ENCODE peak calls at places on chromosome 22, in four cellular contexts. H is mesenchymal stem cell, V is H9, S is H1. U is an unnamed sample.

GRCh38 chr22:39454385-39454871 is 2.4 kb upstream of the MGAT3 start:
- DNase-seq in H (no peak), V (peak; percentile 70), S (no peak), U (no peak)

GRCh38 chr22:39089928-39090327 is 7.1 kb upstream of the APOBEC3H start:
- DNase-seq in H (no peak), V (no peak), S (no peak), U (no peak)

GRCh38 chr22:33931406-33931805 is 11.1 kb upstream of the LARGE1 start:
- DNase-seq in H (no peak), V (no peak), S (no peak), U (no peak)

GRCh38 chr22:21443735-21444421 is 23.3 kb upstream of the TMEM191C start:
- DNase-seq in H (no peak), V (peak; percentile 26), S (peak; percentile 49), U (no peak)

GRCh38 chr22:40552070-40552469 is 84.4 kb downstream of the MRTFA start:
- DNase-seq in H (no peak), V (no peak), S (no peak), U (no peak)

GRCh38 chr22:50153756-50154140 is 16.8 kb upstream of the PANX2 start:
- DNase-seq in H (no peak), V (no peak), S (no peak), U (no peak)

GRCh38 chr22:49838771-49839717 is 11.4 kb upstream of the BRD1 start:
- DNase-seq in H (no peak), V (peak; percentile 76), S (peak; percentile 74), U (no peak)

GRCh38 chr22:21591695-21592094 is 24.2 kb downstream of the UBE2L3 start:
- DNase-seq in H (no peak), V (no peak), S (no peak), U (no peak)

GRCh38 chr22:50705219-50705691 is 32.6 kb downstream of the SHANK3 start:
- DNase-seq in H (peak; percentile 85), V (peak; percentile 91), S (peak; percentile 87), U (peak; percentile 93)

GRCh38 chr22:20238567-20239062 is 29.5 kb downstream of the RTN4R start:
- DNase-seq in H (peak; percentile 9), V (peak; percentile 92), S (peak; percentile 87), U (peak; percentile 38)

GRCh38 chr22:20576445-20576816 is 69.0 kb downstream of the MED15 start:
- DNase-seq in H (no peak), V (no peak), S (no peak), U (no peak)

GRCh38 chr22:32985899-32986772 is 72.0 kb downstream of the SYN3 start:
- DNase-seq in H (peak; percentile 82), V (peak; percentile 85), S (peak; percentile 86), U (peak; percentile 83)

GRCh38 chr22:19885841-19886592 is 31.3 kb upstream of the GNB1L start:
- DNase-seq in H (no peak), V (no peak), S (no peak), U (no peak)

GRCh38 chr22:50498322-50498861 is 9.1 kb downstream of the LMF2 start:
- DNase-seq in H (peak; percentile 56), V (peak; percentile 82), S (peak; percentile 87), U (peak; percentile 59)

GRCh38 chr22:32754413-32755041 is 47.0 kb upstream of the TIMP3 start:
- DNase-seq in H (peak; percentile 84), V (no peak), S (no peak), U (no peak)

GRCh38 chr22:38652858-38653257 is 3.3 kb downstream of the FAM227A start:
- DNase-seq in H (no peak), V (no peak), S (no peak), U (no peak)

GRCh38 chr22:49586873-49587272 is 240.8 kb downstream of the BRD1 start:
- DNase-seq in H (no peak), V (no peak), S (peak; percentile 72), U (no peak)

GRCh38 chr22:38180841-38181452 is 683 bp downstream of the PLA2G6 start:
- DNase-seq in H (no peak), V (no peak), S (no peak), U (no peak)

GRCh38 chr22:21028277-21029251 is 3.8 kb downstream of the SLC7A4 start:
- DNase-seq in H (no peak), V (peak; percentile 26), S (no peak), U (no peak)

GRCh38 chr22:36369004-36369921 is 18.5 kb downstream of the MYH9 start:
- DNase-seq in H (peak; percentile 56), V (no peak), S (no peak), U (no peak)

GRCh38 chr22:37588540-37589215 is 8.8 kb upstream of the LGALS2 start:
- DNase-seq in H (no peak), V (no peak), S (no peak), U (no peak)

GRCh38 chr22:18077639-18078328 is at the start of gene PEX26:
- DNase-seq in H (peak; percentile 96), V (peak; percentile 95), S (peak; percentile 86), U (peak; percentile 88)

GRCh38 chr22:37432708-37433054 is 5.4 kb upstream of the ELFN2 start:
- DNase-seq in H (no peak), V (no peak), S (no peak), U (no peak)

GRCh38 chr22:39743955-39744752 is 149.4 kb downstream of the ENTHD1 start:
- DNase-seq in H (no peak), V (no peak), S (no peak), U (no peak)

GRCh38 chr22:22519591-22519990 is 479 bp downstream of the ZNF280A start:
- DNase-seq in H (no peak), V (no peak), S (no peak), U (no peak)

GRCh38 chr22:47381240-47381639 is 618.8 kb downstream of the TBC1D22A start:
- DNase-seq in H (no peak), V (no peak), S (no peak), U (no peak)

GRCh38 chr22:35555351-35555915 is 14.8 kb downstream of the RASD2 start:
- DNase-seq in H (no peak), V (no peak), S (no peak), U (no peak)

GRCh38 chr22:17780116-17780740 is 6.0 kb upstream of the BID start:
- DNase-seq in H (no peak), V (no peak), S (no peak), U (no peak)

GRCh38 chr22:19863571-19863970 is 8.9 kb upstream of the GNB1L start:
- DNase-seq in H (no peak), V (no peak), S (no peak), U (no peak)

GRCh38 chr22:44848791-44849410 is 96.5 kb downstream of the ARHGAP8 start:
- DNase-seq in H (no peak), V (no peak), S (no peak), U (no peak)

GRCh38 chr22:44848296-44848741 is 95.9 kb downstream of the ARHGAP8 start:
- DNase-seq in H (no peak), V (no peak), S (no peak), U (no peak)

GRCh38 chr22:44847380-44847779 is 95.0 kb downstream of the ARHGAP8 start:
- DNase-seq in H (no peak), V (no peak), S (no peak), U (no peak)

GRCh38 chr22:44846726-44847275 is 94.4 kb downstream of the ARHGAP8 start:
- DNase-seq in H (no peak), V (no peak), S (no peak), U (no peak)

GRCh38 chr22:44847892-44848291 is 95.5 kb downstream of the ARHGAP8 start:
- DNase-seq in H (no peak), V (no peak), S (no peak), U (no peak)
- H2AK5ac ChIP-seq in H (no peak overlapping the region), V (no peak overlapping the region), S (no peak overlapping the region), U (peak overlapping the region; percentile 50)

GRCh38 chr22:26589367-26589844 is 526 bp downstream of the TPST2 start:
- DNase-seq in H (peak; percentile 37), V (no peak), S (peak; percentile 61), U (peak; percentile 17)

GRCh38 chr22:26588749-26589366 is 1.1 kb downstream of the TPST2 start:
- DNase-seq in H (no peak), V (no peak), S (no peak), U (no peak)

GRCh38 chr22:26586556-26587325 is 3.2 kb downstream of the TPST2 start:
- DNase-seq in H (no peak), V (no peak), S (no peak), U (no peak)

GRCh38 chr22:26589845-26590524 is at the start of gene TPST2:
- DNase-seq in H (peak; percentile 74), V (peak; percentile 81), S (peak; percentile 85), U (peak; percentile 80)

GRCh38 chr22:26587991-26588613 is 1.8 kb downstream of the TPST2 start:
- DNase-seq in H (no peak), V (no peak), S (no peak), U (no peak)
- H2BK5ac ChIP-seq in H (no peak overlapping the region), V (no peak overlapping the region), S (no peak overlapping the region), U (no peak overlapping the region)

GRCh38 chr22:45638197-45638596 is 33.4 kb upstream of the ATXN10 start:
- DNase-seq in H (no peak), V (no peak), S (no peak), U (no peak)

GRCh38 chr22:45639747-45640102 is 31.9 kb upstream of the ATXN10 start:
- DNase-seq in H (no peak), V (no peak), S (no peak), U (no peak)

GRCh38 chr22:45640941-45641621 is 30.6 kb upstream of the ATXN10 start:
- DNase-seq in H (no peak), V (no peak), S (no peak), U (no peak)

GRCh38 chr22:45638834-45639746 is 32.5 kb upstream of the ATXN10 start:
- DNase-seq in H (peak; percentile 67), V (no peak), S (no peak), U (no peak)

GRCh38 chr22:45640291-45640940 is 31.2 kb upstream of the ATXN10 start:
- DNase-seq in H (no peak), V (no peak), S (no peak), U (no peak)
- H2AK5ac ChIP-seq in H (no peak overlapping the region), V (no peak overlapping the region), S (no peak overlapping the region), U (no peak overlapping the region)

GRCh38 chr22:42918500-42918899 is 61.4 kb upstream of the ARFGAP3 start:
- DNase-seq in H (no peak), V (no peak), S (no peak), U (no peak)

GRCh38 chr22:42919199-42919598 is 62.1 kb upstream of the ARFGAP3 start:
- DNase-seq in H (peak; percentile 65), V (no peak), S (no peak), U (no peak)

GRCh38 chr22:42922374-42923177 is 65.5 kb upstream of the ARFGAP3 start:
- DNase-seq in H (no peak), V (no peak), S (no peak), U (no peak)

GRCh38 chr22:42921301-42921700 is 64.2 kb upstream of the ARFGAP3 start:
- DNase-seq in H (no peak), V (no peak), S (no peak), U (no peak)

DNA sequence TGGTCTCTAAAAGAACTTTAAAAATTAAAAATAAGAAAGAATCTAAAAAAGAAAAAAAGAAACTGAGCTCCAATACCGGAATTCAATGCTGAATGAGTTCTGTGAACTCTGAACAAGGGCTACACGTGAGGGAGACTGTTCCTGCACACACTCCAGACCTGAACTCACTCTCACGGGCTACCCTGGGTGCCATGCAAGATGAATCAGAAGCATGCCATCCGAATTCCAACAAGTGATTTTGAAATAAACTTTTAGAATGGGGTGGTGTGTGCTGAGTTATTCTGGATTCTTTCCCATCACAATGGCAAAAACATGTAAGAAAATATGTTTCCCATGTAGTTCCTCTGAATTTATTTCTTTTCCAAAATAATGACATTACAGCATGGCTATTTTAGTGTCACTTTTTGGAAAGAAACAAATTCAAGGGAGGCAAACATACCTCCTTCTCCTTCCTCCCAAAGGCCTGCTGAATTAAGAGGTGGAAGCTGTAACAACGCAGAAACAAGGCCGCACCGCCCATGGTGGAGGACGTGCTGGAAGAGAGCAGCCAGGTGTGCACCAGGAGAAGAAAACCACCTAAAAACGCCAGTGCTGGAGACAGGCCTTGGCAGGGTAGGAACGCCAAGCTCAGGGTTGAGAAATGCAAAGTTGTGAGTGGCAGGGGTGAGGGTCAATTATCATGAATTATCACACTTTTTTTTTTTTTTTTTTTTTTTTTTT is 63.2 kb upstream of the ARFGAP3 start:
- DNase-seq in H (peak; percentile 27), V (no peak), S (no peak), U (no peak)
- H2BK5ac ChIP-seq in H (no peak overlapping the region), V (no peak overlapping the region), S (no peak overlapping the region), U (no peak overlapping the region)